ENCODE peak calls at places on chromosomes 3 and 15, in eight cellular contexts. V is OCI-LY7, G is GM23338, W is GM23248, T is SK-N-SH, F is hepatocyte, R is PC-3, D is HCT116. C is an unnamed sample.

GRCh38 chr3:56975562-56975961 is 84.9 kb upstream of the SPATA12 start:
- DNase-seq in V (no peak), G (no peak), W (peak; percentile 22), T (no peak), F (peak; percentile 27), R (no peak), D (no peak), C (no peak)

GRCh38 chr15:79028411-79028964 is 62.1 kb downstream of the RASGRF1 start:
- DNase-seq in V (peak; percentile 68), G (peak; percentile 80), W (peak; percentile 48), T (peak; percentile 79), F (peak; percentile 64), R (peak; percentile 71), D (peak; percentile 52), C (peak; percentile 59)

GRCh38 chr3:152314677-152315353 is 46.1 kb downstream of the MBNL1 start:
- DNase-seq in V (no peak), G (no peak), W (no peak), T (no peak), F (no peak), R (no peak), D (no peak), C (no peak)

GRCh38 chr15:36924076-36924475 is 176.3 kb downstream of the MEIS2 start:
- DNase-seq in V (no peak), G (no peak), W (no peak), T (peak; percentile 49), F (no peak), R (no peak), D (no peak), C (no peak)

GRCh38 chr3:16884748-16885587 is at the start of gene PLCL2:
- DNase-seq in V (peak; percentile 82), G (peak; percentile 66), W (peak; percentile 72), T (peak; percentile 88), F (peak; percentile 62), R (peak; percentile 43), D (no peak), C (peak; percentile 65)

GRCh38 chr3:82133070-82133606 is 371.7 kb upstream of the GBE1 start:
- DNase-seq in V (peak; percentile 47), G (peak; percentile 78), W (peak; percentile 77), T (peak; percentile 50), F (peak; percentile 76), R (peak; percentile 66), D (peak; percentile 35), C (peak; percentile 59)

GRCh38 chr15:76358453-76358852 is 21.9 kb downstream of the ISL2 start:
- DNase-seq in V (no peak), G (no peak), W (no peak), T (no peak), F (no peak), R (no peak), D (no peak), C (no peak)

GRCh38 chr15:45648521-45649200 is 13.8 kb downstream of the SQOR start:
- DNase-seq in V (no peak), G (no peak), W (peak; percentile 77), T (no peak), F (peak; percentile 69), R (peak; percentile 88), D (peak; percentile 32), C (peak; percentile 74)

GRCh38 chr15:42627485-42627884 is 52.1 kb downstream of the STARD9 start:
- DNase-seq in V (no peak), G (no peak), W (no peak), T (no peak), F (no peak), R (no peak), D (no peak), C (no peak)

GRCh38 chr15:41465822-41466421 is 27.8 kb upstream of the ITPKA start:
- DNase-seq in V (peak; percentile 54), G (peak; percentile 57), W (peak; percentile 62), T (peak; percentile 62), F (peak; percentile 65), R (peak; percentile 73), D (peak; percentile 45), C (peak; percentile 56)

GRCh38 chr3:101941253-101942039 is 92.1 kb downstream of the NFKBIZ start:
- DNase-seq in V (no peak), G (no peak), W (peak; percentile 48), T (no peak), F (no peak), R (no peak), D (no peak), C (no peak)

GRCh38 chr3:53570709-53571108 is 76.3 kb downstream of the CACNA1D start:
- DNase-seq in V (no peak), G (no peak), W (peak; percentile 43), T (no peak), F (peak; percentile 54), R (peak; percentile 72), D (peak; percentile 57), C (no peak)

GRCh38 chr3:59566481-59566975 is 516.7 kb upstream of the CFAP20DC start:
- DNase-seq in V (no peak), G (no peak), W (no peak), T (no peak), F (no peak), R (no peak), D (no peak), C (no peak)

GRCh38 chr15:51493892-51494291 is 128.7 kb downstream of the DMXL2 start:
- DNase-seq in V (no peak), G (no peak), W (peak; percentile 2), T (no peak), F (no peak), R (peak; percentile 2), D (no peak), C (no peak)

GRCh38 chr3:152267319-152267689 is 1.4 kb upstream of the MBNL1 start:
- DNase-seq in V (no peak), G (no peak), W (peak; percentile 26), T (no peak), F (no peak), R (no peak), D (no peak), C (no peak)

GRCh38 chr3:142964150-142964498 is 650 bp upstream of the PAQR9 start:
- DNase-seq in V (no peak), G (peak; percentile 65), W (peak; percentile 32), T (no peak), F (peak; percentile 17), R (no peak), D (no peak), C (no peak)

GRCh38 chr15:58574612-58575011 is 142.8 kb downstream of the LIPC start:
- DNase-seq in V (peak; percentile 53), G (no peak), W (no peak), T (no peak), F (peak; percentile 9), R (no peak), D (no peak), C (no peak)

GRCh38 chr3:39349080-39349479 is 19.6 kb downstream of the CCR8 start:
- DNase-seq in V (no peak), G (no peak), W (no peak), T (no peak), F (no peak), R (no peak), D (no peak), C (no peak)

GRCh38 chr3:140686128-140686527 is 8.3 kb downstream of the TRIM42 start:
- DNase-seq in V (no peak), G (no peak), W (no peak), T (no peak), F (no peak), R (no peak), D (no peak), C (peak; percentile 35)

GRCh38 chr3:125061170-125061569 is 5.4 kb upstream of the HEG1 start:
- DNase-seq in V (no peak), G (no peak), W (peak; percentile 64), T (no peak), F (peak; percentile 48), R (no peak), D (no peak), C (no peak)

GRCh38 chr3:171132873-171133272 is 106.4 kb upstream of the SLC2A2 start:
- DNase-seq in V (no peak), G (no peak), W (peak; percentile 91), T (no peak), F (no peak), R (peak; percentile 68), D (no peak), C (no peak)

GRCh38 chr3:138381413-138381901 is 33.1 kb downstream of the MRAS start:
- DNase-seq in V (no peak), G (no peak), W (peak; percentile 39), T (no peak), F (no peak), R (no peak), D (no peak), C (no peak)

GRCh38 chr3:171165986-171166385 is 139.5 kb upstream of the SLC2A2 start:
- DNase-seq in V (no peak), G (no peak), W (peak; percentile 33), T (no peak), F (no peak), R (no peak), D (no peak), C (no peak)

GRCh38 chr15:89767411-89767915 is 8.7 kb upstream of the MESP2 start:
- DNase-seq in V (no peak), G (no peak), W (no peak), T (no peak), F (peak; percentile 5), R (no peak), D (no peak), C (no peak)

GRCh38 chr3:3881050-3881449 is 81.8 kb downstream of the LRRN1 start:
- DNase-seq in V (no peak), G (no peak), W (no peak), T (no peak), F (no peak), R (no peak), D (no peak), C (no peak)
- H3K4me2 ChIP-seq in V (no peak overlapping the region), G (no peak overlapping the region), W (no peak overlapping the region), T (no peak overlapping the region), F (no peak overlapping the region), R (no peak overlapping the region), D (no peak overlapping the region), C (no peak overlapping the region)

DNA sequence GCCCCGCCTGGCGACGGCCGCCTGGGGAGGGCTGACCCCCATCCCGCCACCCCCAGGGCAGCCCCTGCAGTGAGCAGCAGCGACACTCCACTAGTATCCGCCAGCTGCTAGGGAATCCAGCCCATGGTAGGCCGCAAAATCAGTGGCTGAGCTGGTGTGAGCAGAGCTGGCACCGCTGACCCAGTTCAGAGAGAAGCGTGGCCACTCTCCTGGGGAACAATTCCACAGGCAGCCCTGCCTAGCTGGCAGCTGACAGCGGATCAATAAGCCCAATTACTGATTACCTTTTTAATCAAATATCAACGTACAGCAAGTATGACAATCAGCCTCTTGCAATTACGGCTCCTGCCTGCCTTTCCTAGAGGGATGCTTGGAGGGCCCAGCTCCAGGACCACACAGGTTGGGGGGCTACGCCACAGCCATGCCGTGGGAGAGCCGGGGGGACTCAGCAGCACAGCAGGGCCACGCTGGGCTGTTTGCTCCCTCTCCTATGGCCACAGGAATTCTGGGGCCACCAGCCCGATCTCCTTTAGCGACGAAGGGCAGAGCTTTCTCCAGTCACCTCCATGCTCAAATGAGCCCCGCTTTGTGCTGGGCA is 13.9 kb downstream of the DNAJB8 start:
- DNase-seq in V (no peak), G (no peak), W (no peak), T (no peak), F (no peak), R (no peak), D (no peak), C (no peak)
- H3K9me2 ChIP-seq in V (no peaks in the 10 kb centered on the region), G (no peaks in the 10 kb centered on the region), W (no peaks in the 10 kb centered on the region), T (no peaks in the 10 kb centered on the region), F (no peaks in the 10 kb centered on the region), R (no peaks in the 10 kb centered on the region), D (no peaks in the 10 kb centered on the region), C (no peaks in the 10 kb centered on the region)

GRCh38 chr15:74384566-74385441 is 17.4 kb upstream of the CYP11A1 start:
- DNase-seq in V (peak; percentile 56), G (no peak), W (peak; percentile 69), T (no peak), F (no peak), R (peak; percentile 88), D (no peak), C (peak; percentile 89)
- TF ChIP-seq EZH2phosphoT487 in V (no peak), G (no peak), W (no peak), T (no peak), F (no peak), R (no peak), D (no peak), C (no peak)

GRCh38 chr15:32888221-32888761 is 170.5 kb downstream of the GREM1 start:
- DNase-seq in V (no peak), G (no peak), W (peak; percentile 77), T (no peak), F (no peak), R (no peak), D (no peak), C (no peak)
- H3K4me2 ChIP-seq in V (no peak overlapping the region), G (no peak overlapping the region), W (peak overlapping the region; percentile 53), T (no peak overlapping the region), F (no peak overlapping the region), R (no peak overlapping the region), D (no peak overlapping the region), C (no peak overlapping the region)